ENCODE peak calls at places on chromosomes 5 and 9, in nine cellular contexts. L is ELR; U is MV-4-11; R is BJ; S is activated CD8-positive, alpha-beta memory T cell treated with anti-CD3 and anti-CD28 coated beads for 4 hours; Z is NCI-H2171 treated with DMSO at 0.1 percent for 48 hours; M is NAMALWA; J is stimulated activated CD8-positive, alpha-beta memory T cell treated with anti-CD3 and anti-CD28 coated beads, Interleukin-15, amount 100 ng/mL, for 4 hours; E is HCT116. I is an unnamed sample.

GRCh38 chr9:99052849-99053715 is 51.8 kb upstream of the TGFBR1 start:
- DNase-seq in E (no peak), U (peak; percentile 57), L (no peak), R (no peak), S (no peak), M (no peak), Z (no peak), J (no peak), I (peak; percentile 76)

GRCh38 chr5:11733840-11734192 is 170.4 kb downstream of the CTNND2 start:
- DNase-seq in L (no peak), E (no peak), M (no peak), S (no peak), R (no peak), U (no peak), J (no peak), Z (no peak), I (no peak)

GRCh38 chr5:172866802-172867748 is 33.0 kb downstream of the ERGIC1 start:
- DNase-seq in M (no peak), Z (no peak), U (no peak), J (no peak), E (no peak), R (no peak), S (no peak), L (no peak), I (no peak)

GRCh38 chr9:90775657-90776056 is 26.0 kb upstream of the SYK start:
- DNase-seq in Z (no peak), M (peak; percentile 32), S (no peak), R (no peak), J (no peak), E (no peak), U (peak; percentile 45), L (no peak), I (no peak)

GRCh38 chr5:57735754-57736153 is 253.1 kb upstream of the ACTBL2 start:
- DNase-seq in R (peak; percentile 79), E (peak; percentile 48), S (no peak), M (no peak), L (peak; percentile 95), U (no peak), Z (no peak), J (no peak), I (no peak)

GRCh38 chr5:112077180-112077579 is 320.2 kb upstream of the NREP start:
- DNase-seq in L (peak; percentile 13), E (no peak), R (no peak), Z (no peak), U (peak; percentile 15), S (no peak), M (no peak), J (no peak), I (peak; percentile 77)

GRCh38 chr9:69758981-69759477 is 782 bp downstream of the PTAR1 start:
- DNase-seq in R (no peak), E (no peak), J (no peak), U (no peak), L (no peak), Z (peak; percentile 25), M (no peak), S (no peak), I (peak; percentile 71)

GRCh38 chr5:80960531-80961375 is 590 bp downstream of the RASGRF2 start:
- DNase-seq in R (no peak), U (no peak), J (peak; percentile 10), S (no peak), E (no peak), Z (no peak), M (no peak), L (peak; percentile 70), I (no peak)

GRCh38 chr5:128736567-128736966 is 198.5 kb upstream of the FBN2 start:
- DNase-seq in R (no peak), S (no peak), L (no peak), E (peak; percentile 4), U (no peak), M (no peak), J (no peak), Z (no peak), I (no peak)

GRCh38 chr5:179908528-179908927 is 831 bp upstream of the TBC1D9B start:
- DNase-seq in Z (no peak), R (no peak), E (no peak), L (no peak), U (no peak), J (no peak), S (no peak), M (no peak), I (no peak)

GRCh38 chr5:52748590-52748989 is 39.1 kb upstream of the ITGA1 start:
- DNase-seq in M (no peak), J (no peak), R (no peak), E (no peak), Z (no peak), U (no peak), L (no peak), S (no peak), I (no peak)

GRCh38 chr5:109186759-109187158 is 223.0 kb downstream of the PJA2 start:
- DNase-seq in S (no peak), E (no peak), Z (no peak), L (no peak), R (no peak), U (no peak), J (no peak), M (no peak), I (no peak)

GRCh38 chr5:12488161-12488560 is 583.9 kb upstream of the CTNND2 start:
- DNase-seq in R (no peak), S (no peak), L (no peak), Z (no peak), E (no peak), U (no peak), J (no peak), M (no peak), I (no peak)

GRCh38 chr5:125151150-125151932 is 404.9 kb upstream of the ZNF608 start:
- DNase-seq in M (no peak), R (no peak), J (no peak), S (no peak), U (no peak), E (no peak), L (no peak), Z (no peak), I (no peak)

GRCh38 chr5:27191786-27192505 is 153.6 kb upstream of the CDH9 start:
- DNase-seq in M (no peak), L (peak; percentile 33), J (no peak), Z (no peak), R (no peak), E (no peak), S (no peak), U (no peak), I (no peak)

GRCh38 chr5:137619191-137619870 is 116.6 kb downstream of the KLHL3 start:
- DNase-seq in R (peak; percentile 78), S (no peak), L (peak; percentile 93), J (no peak), M (no peak), U (no peak), Z (peak; percentile 87), E (no peak), I (no peak)

GRCh38 chr9:92711146-92711545 is 41.2 kb upstream of the IPPK start:
- DNase-seq in U (no peak), Z (no peak), R (no peak), J (no peak), M (no peak), S (no peak), E (no peak), L (no peak), I (no peak)

GRCh38 chr9:99966720-99967119 is 60.3 kb downstream of the STX17 start:
- DNase-seq in E (peak; percentile 76), R (no peak), M (no peak), Z (no peak), S (no peak), L (peak; percentile 67), U (no peak), J (no peak), I (no peak)

GRCh38 chr5:43244823-43245565 is 53.0 kb downstream of the NIM1K start:
- DNase-seq in M (no peak), J (no peak), L (no peak), E (no peak), R (no peak), Z (no peak), S (no peak), U (no peak), I (no peak)

GRCh38 chr5:56819027-56819881 is 3.9 kb downstream of the MAP3K1 start:
- DNase-seq in J (no peak), S (no peak), M (peak; percentile 35), L (peak; percentile 6), Z (no peak), E (no peak), R (no peak), U (peak; percentile 56), I (peak; percentile 76)

GRCh38 chr9:130407916-130408659 is 36.7 kb upstream of the ASS1 start:
- DNase-seq in R (no peak), M (no peak), Z (no peak), J (no peak), L (no peak), E (no peak), S (no peak), U (no peak), I (no peak)

GRCh38 chr9:8486095-8486494 is 686.5 kb upstream of the DMAC1 start:
- DNase-seq in E (no peak), R (no peak), J (no peak), L (no peak), U (peak; percentile 6), S (no peak), Z (peak; percentile 14), M (peak; percentile 26), I (peak; percentile 99)

GRCh38 chr5:32713396-32714381 is 2.6 kb downstream of the NPR3 start:
- DNase-seq in J (no peak), R (no peak), M (no peak), Z (no peak), U (no peak), E (no peak), L (peak; percentile 56), S (no peak), I (no peak)